ENCODE peak calls at places on chromosome 5, in four cellular contexts. X, L, T and U are unnamed samples. For H3K79me2, the result is how much of the 10 kb centered on the place peaks cover.

GRCh38 chr5:170306381-170306790 is 8.8 kb upstream of the LCP2 start:
- DNase-seq in T (no peak), X (peak), L (no peak), U (no peak)

GRCh38 chr5:105034335-105034734 is 1471.7 kb upstream of the NUDT12 start:
- DNase-seq in X (peak), L (no peak), T (no peak), U (no peak)

GRCh38 chr5:164500856-164501255 is 995.4 kb downstream of the MAT2B start:
- DNase-seq in T (no peak), X (no peak), L (no peak), U (no peak)

GRCh38 chr5:143314123-143314522 is 89.4 kb downstream of the NR3C1 start:
- DNase-seq in T (no peak), L (no peak), X (no peak), U (no peak)

GRCh38 chr5:2008851-2009629 is 126.3 kb upstream of the IRX4 start:
- DNase-seq in L (no peak), T (no peak), X (no peak), U (no peak)

GRCh38 chr5:43041669-43042175 is 1.6 kb upstream of the ANXA2R start:
- DNase-seq in T (peak), X (peak), L (no peak), U (peak)

GRCh38 chr5:39578887-39579497 is 154.2 kb upstream of the DAB2 start:
- DNase-seq in X (peak), L (no peak), T (no peak), U (peak)

GRCh38 chr5:43947870-43948269 is 344.9 kb downstream of the NNT start:
- DNase-seq in L (no peak), X (no peak), T (no peak), U (no peak)

GRCh38 chr5:32071351-32071944 is 102.7 kb downstream of the GOLPH3 start:
- DNase-seq in T (no peak), L (no peak), X (no peak), U (no peak)

GRCh38 chr5:74895906-74896305 is 29.7 kb upstream of the FAM169A start:
- DNase-seq in L (no peak), X (no peak), T (no peak), U (no peak)

GRCh38 chr5:101977729-101978345 is 318.2 kb downstream of the SLCO4C1 start:
- DNase-seq in T (peak), L (peak), X (peak), U (peak)

GRCh38 chr5:170861855-170862766 is at the start of gene RANBP17:
- DNase-seq in L (no peak), T (no peak), X (no peak), U (peak)

GRCh38 chr5:55540525-55540924 is 5.8 kb upstream of the PLPP1 start:
- DNase-seq in L (no peak), T (no peak), X (no peak), U (no peak)

GRCh38 chr5:4191024-4191423 is 595.4 kb downstream of the IRX1 start:
- DNase-seq in T (no peak), L (no peak), X (peak), U (no peak)

GRCh38 chr5:148699028-148699427 is 44.7 kb upstream of the HTR4 start:
- DNase-seq in X (no peak), L (no peak), T (no peak), U (no peak)

GRCh38 chr5:106140101-106140500 is 1530.6 kb downstream of the EFNA5 start:
- DNase-seq in L (no peak), X (no peak), T (no peak), U (no peak)

GRCh38 chr5:153276151-153276550 is 214.3 kb upstream of the GRIA1 start:
- DNase-seq in L (no peak), X (peak), T (peak), U (peak)

GRCh38 chr5:159886312-159886711 is 30.0 kb upstream of the ADRA1B start:
- DNase-seq in X (no peak), T (no peak), L (no peak), U (no peak)

GRCh38 chr5:154478224-154478565 is at the start of gene HAND1:
- DNase-seq in T (peak), L (no peak), X (no peak), U (peak)

GRCh38 chr5:91263898-91264297 is 119.2 kb downstream of the ARRDC3 start:
- DNase-seq in L (no peak), X (no peak), T (no peak), U (no peak)

GRCh38 chr5:116738270-116738947 is 163.8 kb upstream of the SEMA6A start:
- DNase-seq in X (no peak), T (no peak), L (no peak), U (peak)

GRCh38 chr5:55218966-55219365 is 8.1 kb downstream of the MCIDAS start:
- DNase-seq in T (no peak), X (no peak), L (no peak), U (peak)

GRCh38 chr5:150836703-150837102 is 9.6 kb upstream of the IRGM start:
- DNase-seq in T (no peak), X (no peak), L (no peak), U (peak)

GRCh38 chr5:121500262-121500792 is 351.4 kb upstream of the FTMT start:
- DNase-seq in L (no peak), T (no peak), X (no peak), U (peak)

GRCh38 chr5:81097733-81098132 is 135.4 kb upstream of the CKMT2 start:
- DNase-seq in X (no peak), L (no peak), T (no peak), U (peak)

GRCh38 chr5:66661149-66661548 is 65.0 kb downstream of the MAST4 start:
- DNase-seq in X (no peak), L (no peak), T (no peak), U (no peak)

GRCh38 chr5:167294861-167295685 is 996.4 kb upstream of the WWC1 start:
- DNase-seq in T (no peak), X (no peak), L (no peak), U (peak)

GRCh38 chr5:123537256-123537655 is 25.3 kb downstream of the CSNK1G3 start:
- DNase-seq in L (no peak), T (no peak), X (no peak), U (no peak)

GRCh38 chr5:123540534-123540933 is 28.6 kb downstream of the CSNK1G3 start:
- DNase-seq in T (no peak), X (no peak), L (no peak), U (no peak)

GRCh38 chr5:123538670-123539459 is 26.9 kb downstream of the CSNK1G3 start:
- DNase-seq in X (no peak), T (no peak), L (no peak), U (peak)

GRCh38 chr5:123537845-123538244 is 25.9 kb downstream of the CSNK1G3 start:
- DNase-seq in X (no peak), L (no peak), T (no peak), U (no peak)

GRCh38 chr5:123535648-123536047 is 23.7 kb downstream of the CSNK1G3 start:
- DNase-seq in T (no peak), X (no peak), L (no peak), U (no peak)
- H3K4me2 ChIP-seq in T (no peak), X (no peak), L (no peak), U (no peak)

GRCh38 chr5:16885635-16886365 is 50.3 kb downstream of the MYO10 start:
- DNase-seq in T (no peak), L (no peak), X (no peak), U (no peak)
- H3K79me2 ChIP-seq in T (under half), L (under half), X (under half), U (half or more)

GRCh38 chr5:36438765-36439501 is 137.2 kb upstream of the RANBP3L start:
- DNase-seq in L (no peak), X (peak), T (no peak), U (no peak)
- TF ChIP-seq JUNB in L (no peak), X (no peak), T (no peak), U (no peak)

GRCh38 chr5:87113848-87114247 is 153.8 kb upstream of the RASA1 start:
- DNase-seq in L (no peak), X (no peak), T (no peak), U (no peak)
- H3K4me2 ChIP-seq in L (no peak), X (peak), T (no peak), U (no peak)

GRCh38 chr5:69092969-69093368 is 845 bp upstream of the SLC30A5 start:
- DNase-seq in T (no peak), X (no peak), L (no peak), U (no peak)

GRCh38 chr5:69091771-69092170 is 2.0 kb upstream of the SLC30A5 start:
- DNase-seq in X (no peak), T (no peak), L (no peak), U (no peak)

GRCh38 chr5:69099302-69099701 is 5.5 kb downstream of the SLC30A5 start:
- DNase-seq in X (peak), L (no peak), T (no peak), U (no peak)

DNA sequence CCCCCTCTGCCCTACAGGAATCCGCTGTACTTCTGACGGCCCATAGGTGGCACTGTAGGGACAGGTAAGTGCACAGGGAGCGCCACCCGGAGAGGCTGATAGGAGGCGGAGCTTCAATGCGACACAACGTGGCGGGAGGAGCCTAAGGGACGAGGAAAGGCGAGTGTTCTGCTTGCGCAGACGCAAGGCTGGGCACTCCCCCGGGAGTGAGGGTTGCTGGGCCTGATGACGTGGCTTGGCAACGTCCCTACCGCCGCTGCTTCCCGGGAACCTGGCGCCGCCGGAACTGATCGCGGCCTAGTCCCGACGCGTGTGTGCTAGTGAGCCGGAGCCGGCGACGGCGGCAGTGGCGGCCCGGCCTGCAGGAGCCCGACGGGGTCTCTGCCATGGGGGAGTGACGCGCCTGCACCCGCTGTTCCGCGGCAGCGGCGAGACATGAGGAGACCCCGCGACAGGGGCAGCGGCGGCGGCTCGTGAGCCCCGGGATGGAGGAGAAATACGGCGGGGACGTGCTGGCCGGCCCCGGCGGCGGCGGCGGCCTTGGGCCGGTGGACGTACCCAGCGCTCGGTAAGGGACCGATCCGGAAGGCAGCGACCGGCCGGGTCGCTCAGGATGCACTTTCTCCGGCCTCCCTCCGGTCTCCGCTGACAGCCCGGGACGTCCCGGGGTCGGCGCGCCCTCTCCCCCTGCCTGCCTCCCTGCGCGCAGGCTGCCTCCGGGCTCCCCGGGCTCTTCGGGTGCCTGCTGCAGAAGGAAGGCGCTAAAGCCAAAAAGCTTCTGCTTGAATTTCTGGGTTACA is at the start of gene SLC30A5:
- DNase-seq in T (peak), L (peak), X (peak), U (peak)
- H3K79me2 ChIP-seq in T (under half), L (under half), X (half or more), U (under half)

GRCh38 chr5:180070726-180071417 is 687 bp downstream of the RNF130 start:
- DNase-seq in T (no peak), L (no peak), X (peak), U (peak)
- TF ChIP-seq JUNB in T (no peak), L (no peak), X (no peak), U (no peak)

DNA sequence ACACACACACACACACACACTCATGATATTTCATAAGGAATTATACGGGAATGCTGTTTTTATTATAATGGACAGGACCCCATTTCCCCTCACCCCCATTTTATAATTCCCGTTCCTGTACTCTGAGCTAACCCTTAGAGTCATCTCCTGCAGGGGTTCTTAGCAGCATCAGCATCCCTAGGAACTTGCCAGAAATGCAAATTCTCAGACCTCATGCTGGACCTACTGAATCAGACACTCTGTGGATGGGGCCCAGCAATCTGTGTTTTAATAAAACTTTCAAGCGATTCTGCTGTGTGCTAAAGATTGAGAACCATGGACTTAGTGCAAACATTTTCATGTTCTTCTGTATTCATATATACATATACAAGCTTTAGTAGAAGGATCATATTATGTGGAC is 65.3 kb downstream of the ARHGEF28 start:
- DNase-seq in T (no peak), X (no peak), L (no peak), U (no peak)
- H3K4me2 ChIP-seq in T (no peak), X (no peak), L (no peak), U (no peak)

GRCh38 chr5:109347252-109347888 is 62.4 kb downstream of the PJA2 start:
- DNase-seq in L (no peak), X (no peak), T (no peak), U (no peak)
- H3K79me2 ChIP-seq in L (under half), X (under half), T (under half), U (under half)